ENCODE peak calls at places on chromosomes 1 and 21, in seven cellular contexts. J, A, Z, B, F, C and K are unnamed samples.

GRCh38 chr1:235783148-235783776 is 83.4 kb downstream of the LYST start:
- DNase-seq in J (peak), A (peak), Z (no peak), B (peak), F (no peak), C (peak), K (peak)

GRCh38 chr1:200075938-200076546 is 48.5 kb downstream of the NR5A2 start:
- DNase-seq in J (peak), A (peak), Z (peak), B (peak), F (no peak), C (peak), K (peak)

GRCh38 chr21:37531402-37532042 is 164.9 kb downstream of the DYRK1A start:
- DNase-seq in J (no peak), A (peak), Z (no peak), B (no peak), F (no peak), C (no peak), K (no peak)

GRCh38 chr1:228940526-228940925 is 205.2 kb downstream of the RHOU start:
- DNase-seq in J (no peak), A (peak), Z (no peak), B (no peak), F (no peak), C (no peak), K (no peak)

GRCh38 chr1:179867493-179868330 is 9.9 kb downstream of the TOR1AIP2 start:
- DNase-seq in J (peak), A (peak), Z (peak), B (no peak), F (peak), C (peak), K (peak)

GRCh38 chr1:172004671-172005070 is 163.4 kb downstream of the DNM3 start:
- DNase-seq in J (no peak), A (no peak), Z (no peak), B (no peak), F (no peak), C (no peak), K (no peak)

GRCh38 chr1:162696286-162696862 is 64.1 kb downstream of the DDR2 start:
- DNase-seq in J (peak), A (peak), Z (peak), B (peak), F (peak), C (peak), K (peak)

GRCh38 chr1:119603695-119604094 is 44.4 kb downstream of the ZNF697 start:
- DNase-seq in J (no peak), A (no peak), Z (no peak), B (peak), F (no peak), C (no peak), K (peak)

GRCh38 chr1:32695098-32695904 is 7.3 kb downstream of the SYNC start:
- DNase-seq in J (peak), A (no peak), Z (peak), B (peak), F (peak), C (peak), K (peak)

GRCh38 chr1:167881069-167881468 is 32.9 kb downstream of the ADCY10 start:
- DNase-seq in J (no peak), A (no peak), Z (no peak), B (peak), F (no peak), C (peak), K (peak)

GRCh38 chr1:31753623-31754349 is 10.4 kb downstream of the ADGRB2 start:
- DNase-seq in J (peak), A (no peak), Z (peak), B (no peak), F (no peak), C (peak), K (no peak)

GRCh38 chr1:39761557-39762260 is 9.4 kb downstream of the OXCT2 start:
- DNase-seq in J (no peak), A (no peak), Z (no peak), B (no peak), F (no peak), C (no peak), K (no peak)

GRCh38 chr1:179794146-179794545 is 51.1 kb downstream of the FAM163A start:
- DNase-seq in J (no peak), A (no peak), Z (no peak), B (no peak), F (no peak), C (no peak), K (no peak)

GRCh38 chr1:24867064-24867870 is 62.8 kb downstream of the RUNX3 start:
- DNase-seq in J (no peak), A (no peak), Z (peak), B (no peak), F (no peak), C (no peak), K (no peak)

GRCh38 chr1:234544094-234544579 is 65.2 kb upstream of the TARBP1 start:
- DNase-seq in J (peak), A (no peak), Z (peak), B (peak), F (peak), C (peak), K (peak)

GRCh38 chr1:234782057-234782800 is 172.3 kb upstream of the IRF2BP2 start:
- DNase-seq in J (no peak), A (peak), Z (no peak), B (no peak), F (no peak), C (peak), K (no peak)

GRCh38 chr1:108084866-108085477 is 115.2 kb downstream of the SLC25A24 start:
- DNase-seq in J (no peak), A (no peak), Z (no peak), B (no peak), F (no peak), C (no peak), K (no peak)

GRCh38 chr1:47477595-47478080 is 39.8 kb downstream of the FOXD2 start:
- DNase-seq in J (no peak), A (no peak), Z (peak), B (no peak), F (no peak), C (no peak), K (no peak)

GRCh38 chr1:43525995-43526394 is 4.7 kb upstream of the PTPRF start:
- DNase-seq in J (peak), A (no peak), Z (no peak), B (peak), F (no peak), C (peak), K (peak)

GRCh38 chr21:35350965-35351364 is 301.9 kb upstream of the RUNX1 start:
- DNase-seq in J (peak), A (no peak), Z (no peak), B (peak), F (no peak), C (peak), K (no peak)

GRCh38 chr1:60621524-60621923 is 460.8 kb upstream of the NFIA start:
- DNase-seq in J (peak), A (peak), Z (no peak), B (peak), F (no peak), C (no peak), K (no peak)

GRCh38 chr1:43331688-43332087 is 5.9 kb upstream of the MPL start:
- DNase-seq in J (no peak), A (no peak), Z (no peak), B (no peak), F (no peak), C (no peak), K (no peak)

GRCh38 chr1:31510853-31511789 is 65.2 kb upstream of the TINAGL1 start:
- DNase-seq in J (no peak), A (no peak), Z (peak), B (no peak), F (no peak), C (no peak), K (no peak)

GRCh38 chr1:206469411-206469932 is 804 bp upstream of the IKBKE start:
- DNase-seq in J (no peak), A (no peak), Z (peak), B (no peak), F (no peak), C (no peak), K (no peak)

GRCh38 chr1:25098717-25099116 is 133.6 kb downstream of the SYF2 start:
- DNase-seq in J (peak), A (no peak), Z (no peak), B (no peak), F (no peak), C (no peak), K (no peak)

GRCh38 chr1:62841587-62842169 is 57.7 kb downstream of the ATG4C start:
- DNase-seq in J (peak), A (peak), Z (peak), B (peak), F (peak), C (peak), K (peak)

GRCh38 chr1:204258213-204259115 is 44.7 kb upstream of the GOLT1A start:
- DNase-seq in J (peak), A (peak), Z (peak), B (peak), F (no peak), C (peak), K (peak)

GRCh38 chr1:53334312-53334711 is 6.4 kb upstream of the LRP8 start:
- DNase-seq in J (no peak), A (no peak), Z (no peak), B (no peak), F (no peak), C (no peak), K (no peak)

GRCh38 chr1:154943649-154944421 is 7.3 kb upstream of the PMVK start:
- DNase-seq in J (no peak), A (peak), Z (peak), B (no peak), F (peak), C (peak), K (no peak)

GRCh38 chr1:156511656-156512055 is 11.1 kb upstream of the MEF2D start:
- DNase-seq in J (peak), A (no peak), Z (no peak), B (no peak), F (no peak), C (peak), K (no peak)

GRCh38 chr1:153567621-153568366 is 2.1 kb upstream of the S100A2 start:
- DNase-seq in J (peak), A (peak), Z (peak), B (peak), F (no peak), C (peak), K (no peak)

GRCh38 chr1:229894535-229894934 is 172.5 kb upstream of the GALNT2 start:
- DNase-seq in J (peak), A (no peak), Z (no peak), B (no peak), F (no peak), C (no peak), K (no peak)

GRCh38 chr1:36703526-36704208 is 221.0 kb upstream of the CSF3R start:
- DNase-seq in J (peak), A (peak), Z (peak), B (peak), F (peak), C (peak), K (peak)

GRCh38 chr21:42237161-42237560 is 18.2 kb downstream of the ABCG1 start:
- DNase-seq in J (no peak), A (no peak), Z (no peak), B (no peak), F (no peak), C (no peak), K (no peak)

GRCh38 chr21:42236014-42236413 is 17.1 kb downstream of the ABCG1 start:
- DNase-seq in J (no peak), A (no peak), Z (no peak), B (no peak), F (no peak), C (no peak), K (no peak)

GRCh38 chr21:42235593-42235992 is 16.7 kb downstream of the ABCG1 start:
- DNase-seq in J (no peak), A (no peak), Z (no peak), B (no peak), F (no peak), C (no peak), K (no peak)

GRCh38 chr21:42237577-42237976 is 18.6 kb downstream of the ABCG1 start:
- DNase-seq in J (no peak), A (no peak), Z (no peak), B (no peak), F (no peak), C (no peak), K (no peak)

GRCh38 chr21:42236693-42237092 is 17.8 kb downstream of the ABCG1 start:
- DNase-seq in J (no peak), A (no peak), Z (no peak), B (no peak), F (no peak), C (no peak), K (no peak)
- TF ChIP-seq CTCF in J (no peak), A (no peak), Z (no peak), B (no peak), F (no peak), C (no peak), K (no peak)

DNA sequence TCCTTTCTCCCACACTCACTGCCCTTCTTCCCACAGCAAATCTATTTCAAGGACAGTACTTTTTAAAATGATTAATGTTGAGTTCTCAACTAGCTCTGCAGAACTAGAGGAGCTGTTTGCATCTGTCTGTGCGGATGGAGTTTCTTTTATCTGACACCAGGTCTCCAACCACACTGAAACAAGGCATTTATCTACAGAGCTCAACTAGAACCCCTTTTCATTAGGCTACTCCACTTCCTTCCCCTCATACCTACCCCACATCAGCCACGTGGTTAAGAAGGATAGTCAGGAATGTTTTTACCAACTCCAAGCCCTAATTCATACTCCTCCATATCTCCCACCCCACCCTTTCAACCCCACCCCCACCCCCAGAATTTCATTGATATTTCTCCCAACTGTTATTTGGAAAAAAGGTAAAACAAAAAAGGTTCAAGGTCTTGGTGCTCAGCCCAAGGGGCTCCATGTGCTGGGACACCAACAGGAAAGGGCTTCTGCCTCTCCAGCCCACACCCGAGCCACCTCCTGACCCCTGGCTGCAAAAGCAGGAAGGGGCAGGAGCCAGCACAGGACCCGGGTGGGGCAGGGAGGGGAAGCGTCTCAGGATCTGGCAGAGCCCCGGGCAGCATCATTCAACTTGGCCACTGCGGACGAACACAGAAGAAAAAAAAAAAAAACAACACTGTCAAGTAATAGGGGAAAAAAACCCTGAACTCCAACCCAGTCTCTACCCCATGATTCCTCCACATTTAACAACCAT is 7.0 kb downstream of the ENSA start:
- DNase-seq in J (peak), A (peak), Z (no peak), B (no peak), F (no peak), C (no peak), K (no peak)
- TF ChIP-seq CTCF in J (peak), A (peak), Z (no peak), B (no peak), F (no peak), C (no peak), K (no peak)

DNA sequence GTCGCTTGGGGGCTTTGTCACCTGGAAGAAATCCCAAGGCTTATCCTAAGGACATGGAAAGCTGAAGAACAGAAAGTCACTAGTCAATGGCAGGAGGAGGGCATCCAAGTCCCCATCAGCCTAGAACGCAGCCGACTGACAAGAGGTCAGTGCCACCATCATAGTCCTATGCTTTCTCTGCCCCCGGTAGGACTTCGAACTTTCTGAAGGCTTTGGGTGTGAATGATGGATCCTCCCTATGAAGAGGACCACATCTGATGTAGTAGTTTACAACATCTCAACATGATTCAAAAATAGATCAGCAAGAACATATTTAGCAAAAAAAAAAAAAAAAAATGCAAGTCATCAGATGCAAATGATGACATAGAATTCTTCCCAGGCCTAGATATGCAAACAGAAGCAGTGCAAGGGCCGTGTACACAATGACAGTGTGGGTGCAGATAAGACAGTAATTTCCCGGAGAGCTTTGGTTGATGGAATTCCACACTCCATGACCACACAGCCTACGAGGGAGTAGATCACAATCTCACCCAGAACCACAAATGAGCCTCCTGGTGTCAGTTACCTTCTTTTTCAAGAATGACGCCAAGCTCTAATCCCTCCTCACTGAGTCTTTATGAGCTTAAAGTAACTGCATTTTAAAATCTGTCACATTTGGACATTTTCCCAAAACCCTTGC is 88.3 kb downstream of the PSMG1 start:
- DNase-seq in J (peak), A (no peak), Z (no peak), B (peak), F (no peak), C (peak), K (peak)
- TF ChIP-seq CTCF in J (no peak), A (no peak), Z (no peak), B (no peak), F (no peak), C (no peak), K (no peak)

GRCh38 chr1:41507836-41508235 is 23.4 kb upstream of the EDN2 start:
- DNase-seq in J (no peak), A (no peak), Z (no peak), B (no peak), F (no peak), C (no peak), K (no peak)
- TF ChIP-seq CTCF in J (no peak), A (no peak), Z (no peak), B (no peak), F (no peak), C (no peak), K (no peak)

DNA sequence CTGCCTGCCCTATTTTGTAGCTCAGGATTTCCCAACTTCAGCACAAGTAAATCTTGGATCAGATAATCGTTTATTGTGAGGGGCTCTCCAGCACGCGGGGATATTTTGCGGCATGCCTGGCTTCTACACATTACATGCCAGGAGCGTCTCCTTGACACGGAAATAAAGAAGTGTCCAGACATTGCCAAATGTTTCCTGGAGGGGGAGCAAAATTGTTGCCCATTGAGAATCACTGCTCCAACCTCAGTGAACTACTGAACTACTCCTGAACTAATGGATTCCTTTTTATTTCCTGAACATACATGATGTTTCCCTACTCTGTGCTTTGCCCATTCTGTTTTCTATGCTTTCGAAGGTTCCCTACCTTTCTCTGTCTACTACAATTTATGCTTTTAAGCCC is 1359.1 kb upstream of the ADGRL2 start:
- DNase-seq in J (no peak), A (peak), Z (no peak), B (no peak), F (no peak), C (no peak), K (no peak)
- TF ChIP-seq CTCF in J (no peak), A (peak), Z (no peak), B (no peak), F (no peak), C (no peak), K (no peak)

GRCh38 chr1:12339410-12339809 is 109.6 kb downstream of the VPS13D start:
- DNase-seq in J (no peak), A (no peak), Z (no peak), B (no peak), F (no peak), C (no peak), K (no peak)
- TF ChIP-seq CTCF in J (peak), A (peak), Z (no peak), B (peak), F (peak), C (no peak), K (peak)

GRCh38 chr1:116019653-116020253 is 43.4 kb downstream of the SLC22A15 start:
- DNase-seq in J (no peak), A (no peak), Z (no peak), B (no peak), F (no peak), C (no peak), K (no peak)

GRCh38 chr1:116026626-116027025 is 50.3 kb downstream of the SLC22A15 start:
- DNase-seq in J (no peak), A (no peak), Z (no peak), B (no peak), F (no peak), C (no peak), K (no peak)

GRCh38 chr1:116020668-116021272 is 44.5 kb downstream of the SLC22A15 start:
- DNase-seq in J (peak), A (peak), Z (peak), B (peak), F (peak), C (peak), K (peak)

GRCh38 chr1:116024629-116025028 is 48.3 kb downstream of the SLC22A15 start:
- DNase-seq in J (no peak), A (no peak), Z (no peak), B (no peak), F (no peak), C (no peak), K (no peak)
- TF ChIP-seq CTCF in J (no peak), A (no peak), Z (no peak), B (no peak), F (no peak), C (no peak), K (no peak)

DNA sequence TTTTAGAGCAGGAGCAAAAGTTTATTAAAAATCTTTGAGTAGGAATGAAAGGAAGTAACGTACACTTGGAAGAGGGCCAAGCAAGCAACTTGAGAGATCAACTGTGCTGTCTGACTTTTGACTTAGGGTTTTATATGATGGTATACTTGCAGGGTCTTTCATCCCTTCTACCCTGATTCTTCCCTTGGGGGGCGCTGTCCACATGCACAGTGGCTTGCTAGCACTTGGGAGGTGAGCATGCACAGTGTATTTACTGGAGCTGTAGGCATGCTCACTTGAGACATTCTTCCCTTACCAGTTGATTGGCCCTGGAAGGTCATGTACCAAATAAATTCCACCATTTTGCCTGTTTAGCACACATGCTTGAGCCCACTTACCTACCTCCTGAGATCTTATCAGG is 1001.3 kb upstream of the ADGRL2 start:
- DNase-seq in J (no peak), A (peak), Z (no peak), B (no peak), F (no peak), C (no peak), K (no peak)
- TF ChIP-seq CTCF in J (no peak), A (peak), Z (no peak), B (no peak), F (no peak), C (no peak), K (no peak)

DNA sequence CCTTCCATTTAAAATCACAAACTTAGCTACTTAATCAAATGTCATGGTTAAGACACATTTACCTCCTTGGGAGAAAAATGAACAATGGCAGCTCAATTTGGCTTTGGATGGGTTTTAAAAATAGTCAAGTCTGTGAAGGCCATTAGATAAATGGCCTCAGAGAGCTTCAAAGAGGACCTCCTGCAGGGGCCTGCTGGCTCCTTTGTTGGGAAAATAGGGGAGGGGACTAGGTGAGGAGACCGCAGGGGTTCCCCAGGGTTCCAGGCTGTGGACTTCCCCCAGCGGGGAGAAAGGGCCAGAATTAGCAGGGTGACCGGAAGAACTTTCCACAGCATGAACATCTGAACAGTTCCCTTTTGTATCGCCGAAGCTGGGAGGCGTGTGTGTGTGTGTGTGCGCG is 3.4 kb upstream of the AJAP1 start:
- DNase-seq in J (no peak), A (peak), Z (no peak), B (no peak), F (no peak), C (no peak), K (no peak)
- TF ChIP-seq CTCF in J (no peak), A (no peak), Z (no peak), B (no peak), F (no peak), C (no peak), K (no peak)